ENCODE peak calls at places on chromosomes 16 and 17, in four cellular contexts. L, I, V and O are unnamed samples.

GRCh38 chr17:38869647-38870258 is at the start of gene LASP1:
- DNase-seq in L (peak), I (peak), V (peak), O (peak)

GRCh38 chr16:74709477-74709877 is 8.8 kb upstream of the MLKL start:
- DNase-seq in L (peak), I (peak), V (peak), O (no peak)

GRCh38 chr16:73572135-73572534 is 524.2 kb upstream of the ZFHX3 start:
- DNase-seq in L (no peak), I (no peak), V (no peak), O (no peak)

GRCh38 chr17:34713687-34714086 is 134.3 kb downstream of the TMEM132E start:
- DNase-seq in L (no peak), I (no peak), V (no peak), O (no peak)

GRCh38 chr16:12120982-12121652 is 144.6 kb downstream of the SNX29 start:
- DNase-seq in L (no peak), I (no peak), V (no peak), O (no peak)

GRCh38 chr17:16463341-16464000 is 28.5 kb downstream of the LRRC75A start:
- DNase-seq in L (peak), I (peak), V (no peak), O (no peak)

GRCh38 chr17:43308999-43309398 is 75.2 kb upstream of the RNU2-1 start:
- DNase-seq in L (no peak), I (no peak), V (no peak), O (no peak)

GRCh38 chr17:44610331-44610730 is 45.9 kb upstream of the MEIOC start:
- DNase-seq in L (no peak), I (no peak), V (no peak), O (no peak)

GRCh38 chr16:1770328-1771071 is 843 bp downstream of the NME3 start:
- DNase-seq in L (peak), I (peak), V (no peak), O (no peak)

GRCh38 chr17:72563952-72564351 is 443.1 kb downstream of the SOX9 start:
- DNase-seq in L (no peak), I (no peak), V (no peak), O (no peak)

GRCh38 chr17:10271004-10271620 is 72.7 kb upstream of the GAS7 start:
- DNase-seq in L (peak), I (no peak), V (no peak), O (no peak)

GRCh38 chr17:3879181-3879580 is 13.7 kb downstream of the CAMKK1 start:
- DNase-seq in L (peak), I (peak), V (no peak), O (no peak)

GRCh38 chr16:30356401-30357084 is 1.4 kb upstream of the CD2BP2 start:
- DNase-seq in L (no peak), I (no peak), V (no peak), O (no peak)

GRCh38 chr17:74807925-74808324 is 31.8 kb upstream of the NAT9 start:
- DNase-seq in L (no peak), I (no peak), V (peak), O (no peak)

DNA sequence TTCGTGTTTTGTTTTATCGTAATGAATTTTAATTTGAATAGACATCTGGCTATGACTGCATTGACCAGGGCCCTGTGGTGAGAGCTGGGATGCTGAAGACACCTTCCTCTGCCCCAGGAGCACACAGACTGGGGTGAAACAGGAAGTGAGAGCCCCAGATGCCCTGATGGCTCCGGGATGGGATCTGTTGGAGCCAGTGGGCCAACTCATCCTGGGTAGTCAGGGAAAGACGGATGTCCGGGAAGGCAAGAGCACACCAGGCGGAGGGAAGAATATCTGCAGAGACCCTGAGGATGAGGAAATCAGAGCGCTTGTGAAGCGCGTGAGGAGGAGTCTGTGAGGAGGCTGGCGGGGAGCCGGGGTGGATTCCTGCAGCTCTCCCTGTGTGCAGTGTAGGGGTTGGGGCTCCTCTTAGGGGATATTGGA is 71.5 kb upstream of the LGALS9 start:
- DNase-seq in L (peak), I (peak), V (no peak), O (no peak)
- H3K27ac ChIP-seq in L (no peak), I (peak), V (no peak), O (no peak)

DNA sequence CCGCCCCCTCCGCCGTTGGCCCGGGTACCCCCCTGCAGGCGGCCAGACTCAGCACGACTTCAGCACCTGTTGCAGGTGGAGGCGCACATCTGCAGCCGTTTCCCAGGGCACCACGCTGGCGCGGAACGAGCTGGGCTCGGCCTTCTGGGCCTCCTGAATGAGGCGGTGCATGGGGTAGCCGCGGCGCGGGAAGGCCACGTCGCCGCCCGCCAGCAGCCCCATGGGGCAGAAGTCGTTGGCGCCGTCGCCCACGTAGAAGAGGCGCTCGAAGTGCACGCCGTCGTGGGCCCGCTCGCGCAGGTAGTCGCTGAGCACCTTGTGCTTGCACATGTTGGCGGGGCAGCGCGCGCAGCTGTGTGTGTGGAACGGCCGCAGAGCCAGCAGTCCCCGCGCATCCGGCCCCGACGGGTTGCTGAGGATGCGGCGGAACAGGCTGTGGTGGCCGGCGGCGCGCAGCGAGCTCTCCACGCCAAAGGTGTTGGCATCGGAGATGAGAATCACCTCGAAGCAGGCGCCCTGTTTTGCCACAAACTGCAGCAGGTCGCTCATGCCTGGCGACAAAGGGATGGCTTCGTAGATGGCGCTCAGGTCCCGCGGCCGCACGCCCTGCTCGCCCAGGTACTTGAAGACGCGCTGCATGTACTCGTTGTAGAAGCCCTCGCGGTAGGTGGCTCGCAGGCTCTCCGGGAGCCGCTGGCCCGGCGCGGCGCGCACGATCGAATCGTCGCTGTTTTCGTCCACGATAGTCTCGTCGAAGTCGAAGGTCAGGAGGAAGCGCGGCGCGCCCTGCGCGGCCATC is 6.2 kb downstream of the PHOSPHO1 start:
- DNase-seq in L (no peak), I (no peak), V (no peak), O (no peak)
- H3K4me3 ChIP-seq in L (peak), I (no peak), V (no peak), O (peak)

GRCh38 chr16:46712911-46713310 is 23.5 kb downstream of the ORC6 start:
- DNase-seq in L (no peak), I (no peak), V (no peak), O (no peak)

GRCh38 chr16:46713634-46714033 is 24.2 kb downstream of the ORC6 start:
- DNase-seq in L (no peak), I (no peak), V (no peak), O (no peak)

GRCh38 chr16:46717692-46718091 is 28.2 kb downstream of the ORC6 start:
- DNase-seq in L (no peak), I (no peak), V (no peak), O (no peak)

GRCh38 chr16:46714797-46715591 is 25.5 kb downstream of the ORC6 start:
- DNase-seq in L (no peak), I (no peak), V (no peak), O (no peak)

GRCh38 chr16:46715769-46716305 is 26.4 kb downstream of the ORC6 start:
- DNase-seq in L (peak), I (no peak), V (no peak), O (no peak)
- H3K27ac ChIP-seq in L (no peak), I (no peak), V (no peak), O (no peak)

GRCh38 chr16:4117250-4117578 is 972 bp upstream of the ADCY9 start:
- DNase-seq in L (no peak), I (no peak), V (no peak), O (no peak)
- H3K4me3 ChIP-seq in L (no peak), I (no peak), V (no peak), O (peak)